ENCODE peak calls at places on chromosome 3, in six cellular contexts. Y is right lobe of liver, U is heart right ventricle, F is neural progenitor cell, Z is ovary, W is caudate nucleus. P is an unnamed sample.

GRCh38 chr3:155428558-155428957 is 135.1 kb upstream of the STRIT1 start:
- DNase-seq in F (no peak), U (no peak), Y (no peak), Z (no peak), W (no peak), P (no peak)

GRCh38 chr3:146161725-146162047 is 702 bp upstream of the PLOD2 start:
- DNase-seq in Y (no peak), U (peak; percentile 23), W (no peak), Z (peak; percentile 61), F (peak; percentile 27), P (no peak)

GRCh38 chr3:13177236-13177635 is 104.0 kb upstream of the IQSEC1 start:
- DNase-seq in U (no peak), W (no peak), Z (no peak), F (no peak), Y (no peak), P (no peak)

GRCh38 chr3:41629072-41629471 is 332.8 kb downstream of the ULK4 start:
- DNase-seq in Y (no peak), U (no peak), W (no peak), F (no peak), Z (no peak), P (no peak)

GRCh38 chr3:78277793-78278192 is 1237.9 kb downstream of the ROBO2 start:
- DNase-seq in Y (no peak), Z (no peak), W (no peak), F (no peak), U (no peak), P (no peak)

GRCh38 chr3:108091498-108092259 is 848 bp upstream of the CD47 start:
- DNase-seq in F (peak; percentile 42), W (no peak), Y (no peak), U (no peak), Z (peak; percentile 24), P (no peak)

GRCh38 chr3:48194446-48195071 is 6.3 kb upstream of the CDC25A start:
- DNase-seq in F (peak; percentile 80), Y (no peak), W (no peak), Z (peak; percentile 75), U (peak; percentile 42), P (peak; percentile 70)

GRCh38 chr3:24355806-24356205 is 138.8 kb downstream of the THRB start:
- DNase-seq in W (no peak), F (no peak), U (no peak), Y (no peak), Z (no peak), P (no peak)

GRCh38 chr3:95615592-95616310 is 1198.6 kb upstream of the EPHA6 start:
- DNase-seq in Z (no peak), U (no peak), F (no peak), Y (no peak), W (no peak), P (no peak)

GRCh38 chr3:166351461-166351860 is 514.2 kb upstream of the BCHE start:
- DNase-seq in Y (no peak), W (no peak), U (no peak), F (no peak), Z (no peak), P (no peak)

GRCh38 chr3:169968224-169968623 is 1.6 kb downstream of the SEC62 start:
- DNase-seq in F (no peak), Y (no peak), Z (no peak), W (no peak), U (no peak), P (no peak)

GRCh38 chr3:87810427-87810826 is 248.4 kb downstream of the CGGBP1 start:
- DNase-seq in U (no peak), F (no peak), Y (no peak), Z (no peak), W (no peak), P (no peak)

GRCh38 chr3:146550743-146551510 is 6.5 kb upstream of the PLSCR1 start:
- DNase-seq in Z (no peak), W (no peak), F (no peak), Y (no peak), U (no peak), P (no peak)

GRCh38 chr3:150610785-150611184 is 7.7 kb downstream of the SELENOT start:
- DNase-seq in Z (no peak), F (no peak), Y (no peak), W (no peak), U (no peak), P (no peak)

GRCh38 chr3:147930417-147930816 is 521.3 kb downstream of the ZIC1 start:
- DNase-seq in W (no peak), Z (no peak), U (no peak), F (peak; percentile 39), Y (no peak), P (no peak)

GRCh38 chr3:38655708-38656300 is 6.3 kb upstream of the SCN5A start:
- DNase-seq in F (peak; percentile 85), Y (no peak), U (no peak), W (no peak), Z (no peak), P (no peak)

GRCh38 chr3:131396170-131396569 is 14.6 kb downstream of the NUDT16 start:
- DNase-seq in Z (no peak), F (no peak), W (no peak), Y (no peak), U (no peak), P (no peak)

GRCh38 chr3:142218703-142219102 is 6.7 kb downstream of the GK5 start:
- DNase-seq in W (no peak), Y (no peak), U (no peak), Z (no peak), F (no peak), P (no peak)

GRCh38 chr3:88991496-88991895 is 115.9 kb upstream of the EPHA3 start:
- DNase-seq in Z (no peak), F (no peak), Y (no peak), U (no peak), W (no peak), P (no peak)

GRCh38 chr3:168094877-168095610 is 680 bp downstream of the GOLIM4 start:
- DNase-seq in Y (peak; percentile 89), U (peak; percentile 66), F (peak; percentile 82), Z (peak; percentile 59), W (no peak), P (peak; percentile 63)

DNA sequence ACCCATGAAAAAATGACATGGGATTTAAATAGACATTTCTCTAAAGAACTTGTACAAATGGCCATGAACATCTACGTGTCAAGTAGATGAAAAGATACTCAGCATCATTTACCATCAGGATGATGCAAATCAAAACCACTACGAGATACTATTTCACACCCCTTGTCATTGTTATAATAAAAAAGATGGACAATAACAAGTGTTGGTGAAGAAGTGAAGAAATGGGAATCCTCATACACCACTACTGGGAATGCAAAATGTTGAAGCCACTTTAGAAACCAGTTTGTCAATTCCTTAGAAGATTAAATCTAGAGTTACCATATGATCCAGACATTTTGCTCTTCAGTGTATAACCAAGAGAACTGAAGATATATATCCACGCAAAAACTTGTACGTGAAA is 57.9 kb downstream of the TIMP4 start:
- DNase-seq in Y (no peak), F (no peak), W (no peak), U (no peak), Z (no peak), P (no peak)
- H3K27ac ChIP-seq in Y (no peak overlapping the region), F (no peak overlapping the region), W (no peak overlapping the region), U (no peak overlapping the region), Z (no peak overlapping the region), P (no peak overlapping the region)

DNA sequence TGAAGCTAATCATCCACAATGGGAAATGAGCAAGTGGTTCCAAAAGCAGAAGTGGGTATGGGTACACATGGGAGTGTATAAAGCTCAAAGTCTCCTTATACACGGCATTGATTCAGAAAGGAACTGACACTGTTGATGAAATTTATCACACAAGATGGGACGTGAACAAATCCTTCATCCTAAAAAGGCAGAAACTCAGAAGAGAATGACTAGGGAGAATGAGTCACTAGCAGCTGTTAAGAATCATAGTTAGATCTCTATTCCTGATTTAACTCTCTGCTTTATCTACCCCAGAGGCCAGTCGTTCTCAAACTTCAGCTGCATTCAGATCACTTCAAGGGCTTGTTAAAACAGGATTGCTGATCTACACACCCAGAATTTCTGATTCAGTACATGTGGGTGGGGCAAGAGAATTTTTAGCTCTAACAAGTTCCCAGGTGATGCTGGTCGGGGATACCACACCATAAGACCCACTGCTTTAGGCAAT is 97.7 kb upstream of the PHLDB2 start:
- DNase-seq in U (no peak), Z (no peak), Y (no peak), F (no peak), W (no peak), P (no peak)
- H3K27ac ChIP-seq in U (peak overlapping the region; percentile 69), Z (no peak overlapping the region), Y (no peak overlapping the region), F (no peak overlapping the region), W (peak overlapping the region; percentile 54), P (peak overlapping the region; percentile 62)

DNA sequence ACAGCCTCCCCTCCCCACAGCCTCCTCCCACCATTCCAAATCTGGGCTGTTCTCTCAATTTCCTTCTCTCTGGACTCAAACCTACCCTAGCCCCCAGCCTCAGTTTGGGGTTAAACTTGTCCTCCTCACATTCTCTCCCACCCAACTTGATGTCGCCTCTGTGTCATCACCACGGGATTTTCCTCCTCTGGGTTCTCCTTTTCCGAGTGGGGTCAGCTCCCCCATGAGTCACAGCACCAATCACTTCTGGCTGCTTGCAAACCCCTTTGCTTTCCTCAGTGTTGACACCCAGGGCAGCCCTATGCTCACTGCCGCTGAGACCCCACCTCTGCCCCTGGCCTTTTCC is 453 bp downstream of the CCR5AS start:
- DNase-seq in U (no peak), W (no peak), Y (no peak), F (no peak), Z (no peak), P (peak; percentile 64)
- H3K27ac ChIP-seq in U (peak overlapping the region; percentile 90), W (peak overlapping the region; percentile 76), Y (peak overlapping the region; percentile 83), F (no peak overlapping the region), Z (no peak overlapping the region), P (peak overlapping the region; percentile 71)

DNA sequence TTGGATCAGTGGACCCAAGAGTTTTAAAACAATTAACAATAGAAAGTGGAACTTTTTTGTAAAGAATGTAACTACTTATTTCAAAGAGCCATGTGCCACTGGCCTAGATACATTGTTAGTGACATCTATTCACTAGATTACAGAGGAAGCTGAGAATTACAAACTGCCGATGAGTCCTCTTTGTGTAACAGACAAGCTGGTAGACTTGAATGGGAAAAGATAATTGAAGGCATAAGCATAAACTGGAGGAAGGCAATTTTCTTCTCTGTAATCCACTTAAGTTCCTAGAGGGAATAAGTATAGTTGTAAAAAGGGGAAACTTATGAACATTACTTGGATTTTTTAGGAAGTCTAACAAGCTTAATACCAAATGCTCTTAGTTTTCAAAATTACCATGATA is 15.1 kb downstream of the THUMPD3 start:
- DNase-seq in F (no peak), Y (no peak), W (no peak), Z (no peak), U (no peak), P (no peak)
- H3K27ac ChIP-seq in F (no peak overlapping the region), Y (no peak overlapping the region), W (no peak overlapping the region), Z (no peak overlapping the region), U (no peak overlapping the region), P (no peak overlapping the region)

GRCh38 chr3:124810970-124811369 is 76.2 kb downstream of the ITGB5 start:
- DNase-seq in F (no peak), W (no peak), Y (no peak), U (no peak), Z (no peak), P (no peak)
- H3K27ac ChIP-seq in F (no peak overlapping the region), W (no peak overlapping the region), Y (no peak overlapping the region), U (peak overlapping the region; percentile 36), Z (no peak overlapping the region), P (peak overlapping the region; percentile 89)

DNA sequence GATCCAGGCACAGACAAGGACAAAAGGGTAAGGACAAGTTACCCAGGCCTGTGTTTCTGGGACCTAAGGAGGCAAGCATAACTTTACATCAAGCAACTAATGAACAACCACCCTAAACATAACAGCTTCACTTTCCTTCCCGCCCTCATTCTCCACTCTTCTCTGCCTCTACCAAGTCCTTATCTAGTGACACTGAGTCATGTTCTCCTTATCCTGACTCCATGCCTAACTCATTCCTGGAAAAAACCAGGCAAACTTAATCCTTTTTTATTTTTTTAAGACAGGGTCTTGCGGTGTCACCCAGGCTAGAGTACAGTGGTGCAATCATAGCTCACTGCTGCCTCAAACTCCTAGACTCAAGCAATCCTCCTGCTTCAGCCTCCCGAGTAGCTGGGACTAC is 44.5 kb downstream of the TMEM44 start:
- DNase-seq in W (no peak), Y (no peak), Z (no peak), F (no peak), U (no peak), P (no peak)
- H3K27ac ChIP-seq in W (no peak overlapping the region), Y (no peak overlapping the region), Z (no peak overlapping the region), F (no peak overlapping the region), U (peak overlapping the region; percentile 31), P (peak overlapping the region; percentile 76)

P was measured in right atrium auricular region.